ENCODE peak calls at places on chromosomes 11 and 22, in six cellular contexts. One of them, this sample, is unnamed.
A peak's percentile ranks its signal among the peaks of the same experiment; 100 is the strongest.

GRCh38 chr11:119434531-119435330 is 11.8 kb upstream of the THY1 start:
- DNase-seq in tibial artery: no peak
- DNase-seq in neural crest cell: no peak
- DNase-seq in CD8-positive, alpha-beta memory T cell: no peak
- DNase-seq in SHP77: no peak
- DNase-seq in RWPE1: no peak
- DNase-seq in this sample: no peak

GRCh38 chr22:47175761-47176359 is 413.4 kb downstream of the TBC1D22A start:
- DNase-seq in RWPE1: no peak
- DNase-seq in neural crest cell: no peak
- DNase-seq in tibial artery: peak; percentile 12
- DNase-seq in CD8-positive, alpha-beta memory T cell: peak; percentile 43
- DNase-seq in SHP77: no peak
- DNase-seq in this sample: no peak

GRCh38 chr22:41772645-41773044 is 27.8 kb upstream of the CCDC134 start:
- DNase-seq in SHP77: no peak
- DNase-seq in neural crest cell: no peak
- DNase-seq in RWPE1: peak; percentile 56
- DNase-seq in tibial artery: no peak
- DNase-seq in CD8-positive, alpha-beta memory T cell: no peak
- DNase-seq in this sample: no peak

GRCh38 chr22:22357024-22357868 is 112.7 kb downstream of the VPREB1 start:
- DNase-seq in SHP77: peak; percentile 91
- DNase-seq in tibial artery: peak; percentile 67
- DNase-seq in neural crest cell: peak; percentile 90
- DNase-seq in CD8-positive, alpha-beta memory T cell: peak; percentile 65
- DNase-seq in RWPE1: peak; percentile 72
- DNase-seq in this sample: peak; percentile 66

GRCh38 chr11:73414977-73415492 is 38.8 kb downstream of the RELT start:
- DNase-seq in RWPE1: no peak
- DNase-seq in CD8-positive, alpha-beta memory T cell: no peak
- DNase-seq in tibial artery: no peak
- DNase-seq in neural crest cell: no peak
- DNase-seq in SHP77: no peak
- DNase-seq in this sample: peak; percentile 43

GRCh38 chr11:125457814-125458343 is 38.2 kb downstream of the FEZ1 start:
- DNase-seq in neural crest cell: peak; percentile 28
- DNase-seq in tibial artery: peak; percentile 61
- DNase-seq in CD8-positive, alpha-beta memory T cell: no peak
- DNase-seq in RWPE1: no peak
- DNase-seq in SHP77: no peak
- DNase-seq in this sample: peak; percentile 76

GRCh38 chr22:28992565-28993326 is 68.9 kb downstream of the C22orf31 start:
- DNase-seq in RWPE1: no peak
- DNase-seq in SHP77: peak; percentile 55
- DNase-seq in CD8-positive, alpha-beta memory T cell: no peak
- DNase-seq in tibial artery: no peak
- DNase-seq in neural crest cell: no peak
- DNase-seq in this sample: no peak

GRCh38 chr22:17554814-17555213 is 8.5 kb upstream of the SLC25A18 start:
- DNase-seq in tibial artery: no peak
- DNase-seq in CD8-positive, alpha-beta memory T cell: no peak
- DNase-seq in SHP77: no peak
- DNase-seq in neural crest cell: no peak
- DNase-seq in RWPE1: no peak
- DNase-seq in this sample: no peak

GRCh38 chr22:36439481-36440271 is 41.8 kb downstream of the TXN2 start:
- DNase-seq in neural crest cell: no peak
- DNase-seq in RWPE1: peak; percentile 91
- DNase-seq in CD8-positive, alpha-beta memory T cell: no peak
- DNase-seq in SHP77: peak; percentile 57
- DNase-seq in tibial artery: no peak
- DNase-seq in this sample: no peak

GRCh38 chr11:123235117-123235686 is 40.2 kb upstream of the CLMP start:
- DNase-seq in SHP77: no peak
- DNase-seq in neural crest cell: peak; percentile 14
- DNase-seq in CD8-positive, alpha-beta memory T cell: peak; percentile 59
- DNase-seq in RWPE1: peak; percentile 31
- DNase-seq in tibial artery: peak; percentile 36
- DNase-seq in this sample: no peak

GRCh38 chr11:34586655-34587281 is 34.1 kb upstream of the EHF start:
- DNase-seq in neural crest cell: no peak
- DNase-seq in SHP77: no peak
- DNase-seq in RWPE1: no peak
- DNase-seq in CD8-positive, alpha-beta memory T cell: no peak
- DNase-seq in tibial artery: no peak
- DNase-seq in this sample: no peak

GRCh38 chr11:44760917-44761545 is 34.3 kb downstream of the TSPAN18 start:
- DNase-seq in RWPE1: peak; percentile 70
- DNase-seq in neural crest cell: no peak
- DNase-seq in CD8-positive, alpha-beta memory T cell: no peak
- DNase-seq in tibial artery: peak; percentile 76
- DNase-seq in SHP77: no peak
- DNase-seq in this sample: no peak

GRCh38 chr22:32661296-32661695 is 140.2 kb upstream of the TIMP3 start:
- DNase-seq in SHP77: no peak
- DNase-seq in CD8-positive, alpha-beta memory T cell: no peak
- DNase-seq in tibial artery: peak; percentile 65
- DNase-seq in RWPE1: peak; percentile 16
- DNase-seq in neural crest cell: peak; percentile 14
- DNase-seq in this sample: no peak

GRCh38 chr11:283405-284080 is 5.3 kb downstream of the NLRP6 start:
- DNase-seq in SHP77: no peak
- DNase-seq in RWPE1: no peak
- DNase-seq in tibial artery: no peak
- DNase-seq in neural crest cell: no peak
- DNase-seq in CD8-positive, alpha-beta memory T cell: no peak
- DNase-seq in this sample: no peak

GRCh38 chr22:27827586-27828213 is 26.1 kb upstream of the MN1 start:
- DNase-seq in RWPE1: no peak
- DNase-seq in neural crest cell: no peak
- DNase-seq in SHP77: no peak
- DNase-seq in tibial artery: peak; percentile 84
- DNase-seq in CD8-positive, alpha-beta memory T cell: no peak
- DNase-seq in this sample: no peak

GRCh38 chr11:32070707-32071106 is 20.2 kb upstream of the RCN1 start:
- DNase-seq in SHP77: no peak
- DNase-seq in neural crest cell: no peak
- DNase-seq in tibial artery: no peak
- DNase-seq in RWPE1: no peak
- DNase-seq in CD8-positive, alpha-beta memory T cell: no peak
- DNase-seq in this sample: no peak

GRCh38 chr22:37230673-37231405 is 13.2 kb downstream of the RAC2 start:
- DNase-seq in neural crest cell: no peak
- DNase-seq in tibial artery: no peak
- DNase-seq in CD8-positive, alpha-beta memory T cell: peak; percentile 77
- DNase-seq in RWPE1: no peak
- DNase-seq in SHP77: no peak
- DNase-seq in this sample: no peak

GRCh38 chr11:67492801-67493547 is 10.1 kb downstream of the AIP start:
- DNase-seq in RWPE1: no peak
- DNase-seq in SHP77: no peak
- DNase-seq in CD8-positive, alpha-beta memory T cell: no peak
- DNase-seq in tibial artery: no peak
- DNase-seq in neural crest cell: no peak
- DNase-seq in this sample: no peak

GRCh38 chr22:50470491-50470890 is 4.3 kb downstream of the SBF1 start:
- DNase-seq in neural crest cell: no peak
- DNase-seq in RWPE1: no peak
- DNase-seq in CD8-positive, alpha-beta memory T cell: no peak
- DNase-seq in SHP77: no peak
- DNase-seq in tibial artery: no peak
- DNase-seq in this sample: no peak

GRCh38 chr11:101445761-101446160 is 138.0 kb downstream of the TRPC6 start:
- DNase-seq in RWPE1: no peak
- DNase-seq in CD8-positive, alpha-beta memory T cell: no peak
- DNase-seq in neural crest cell: no peak
- DNase-seq in SHP77: no peak
- DNase-seq in tibial artery: no peak
- DNase-seq in this sample: no peak

GRCh38 chr11:114061053-114062049 is 1.8 kb downstream of the ZBTB16 start:
- DNase-seq in neural crest cell: no peak
- DNase-seq in SHP77: no peak
- DNase-seq in RWPE1: peak; percentile 29
- DNase-seq in tibial artery: no peak
- DNase-seq in CD8-positive, alpha-beta memory T cell: no peak
- DNase-seq in this sample: no peak

GRCh38 chr11:105297463-105297862 is 157.9 kb upstream of the CARD18 start:
- DNase-seq in SHP77: no peak
- DNase-seq in CD8-positive, alpha-beta memory T cell: no peak
- DNase-seq in neural crest cell: no peak
- DNase-seq in RWPE1: peak; percentile 35
- DNase-seq in tibial artery: no peak
- DNase-seq in this sample: no peak

GRCh38 chr11:74412733-74413359 is 14.6 kb upstream of the PGM2L1 start:
- DNase-seq in SHP77: no peak
- DNase-seq in neural crest cell: no peak
- DNase-seq in CD8-positive, alpha-beta memory T cell: no peak
- DNase-seq in RWPE1: peak; percentile 13
- DNase-seq in tibial artery: no peak
- DNase-seq in this sample: no peak

GRCh38 chr22:30947821-30948454 is 20.6 kb downstream of the MORC2 start:
- DNase-seq in CD8-positive, alpha-beta memory T cell: no peak
- DNase-seq in SHP77: no peak
- DNase-seq in RWPE1: peak; percentile 13
- DNase-seq in tibial artery: no peak
- DNase-seq in neural crest cell: no peak
- DNase-seq in this sample: peak; percentile 76

GRCh38 chr22:46150615-46151423 is 493 bp downstream of the PPARA start:
- DNase-seq in SHP77: no peak
- DNase-seq in RWPE1: no peak
- DNase-seq in neural crest cell: peak; percentile 26
- DNase-seq in CD8-positive, alpha-beta memory T cell: peak; percentile 75
- DNase-seq in tibial artery: no peak
- DNase-seq in this sample: no peak

This sample was measured in hippocampal formation.